ENCODE peak calls at places on chromosomes 12 and 14, in ten cellular contexts. Z is transverse colon; E is retinal pigment epithelial cell; B is B cell; H is ELR; K is NCI-H774; C is AML-193; P is activated CD4-positive, alpha-beta memory T cell treated with anti-CD3 and anti-CD28 coated beads for 36 hours; Q is iPS-NIHi11; G is fibroblast of the conjunctiva. I is an unnamed sample.

GRCh38 chr12:75825686-75826085 is 205.9 kb downstream of the PHLDA1 start:
- DNase-seq in Q (no peak), H (peak; percentile 93), P (no peak), Z (no peak), G (no peak), K (no peak), B (no peak), C (no peak), E (peak; percentile 86), I (no peak)

GRCh38 chr12:120132863-120133385 is 16.4 kb upstream of the RAB35 start:
- DNase-seq in Q (no peak), C (no peak), P (no peak), E (no peak), Z (peak; percentile 33), G (no peak), B (peak; percentile 55), H (no peak), K (no peak), I (peak; percentile 43)

GRCh38 chr14:28765169-28765906 is 1.2 kb upstream of the FOXG1 start:
- DNase-seq in B (no peak), P (no peak), Q (no peak), Z (no peak), C (no peak), K (peak; percentile 55), E (no peak), H (no peak), G (no peak), I (no peak)

GRCh38 chr12:116390656-116391335 is 113.3 kb upstream of the MED13L start:
- DNase-seq in P (no peak), Q (no peak), H (peak; percentile 82), E (no peak), G (no peak), Z (no peak), K (no peak), C (no peak), B (no peak), I (peak; percentile 31)

GRCh38 chr12:34295366-34296142 is 273.3 kb downstream of the ALG10 start:
- DNase-seq in Z (peak; percentile 1), G (no peak), Q (no peak), E (no peak), P (no peak), B (no peak), C (no peak), K (no peak), H (no peak), I (no peak)

GRCh38 chr12:49264466-49264872 is 413 bp upstream of the TUBA1C start:
- DNase-seq in Q (peak; percentile 78), E (no peak), G (no peak), B (peak; percentile 82), H (peak; percentile 70), P (no peak), K (no peak), C (peak; percentile 46), Z (no peak), I (peak; percentile 55)

GRCh38 chr14:72883963-72884362 is 9.9 kb downstream of the DPF3 start:
- DNase-seq in G (no peak), P (peak; percentile 49), H (peak; percentile 79), Q (no peak), K (no peak), B (no peak), E (no peak), C (peak; percentile 75), Z (no peak), I (no peak)

GRCh38 chr14:90398315-90398811 is 1.5 kb downstream of the CALM1 start:
- DNase-seq in B (peak; percentile 67), Z (peak; percentile 56), C (peak; percentile 52), E (no peak), P (peak; percentile 73), K (no peak), H (peak; percentile 51), Q (peak; percentile 41), G (no peak), I (peak; percentile 44)

GRCh38 chr12:82789674-82790073 is 103.0 kb downstream of the TMTC2 start:
- DNase-seq in P (no peak), B (no peak), Z (no peak), K (no peak), Q (no peak), G (no peak), C (no peak), E (no peak), H (no peak), I (no peak)

GRCh38 chr12:25054783-25055144 is 105.9 kb upstream of the BCAT1 start:
- DNase-seq in K (no peak), E (no peak), B (no peak), H (peak; percentile 49), Q (no peak), P (peak; percentile 84), G (no peak), Z (no peak), C (no peak), I (no peak)

GRCh38 chr12:14111230-14111865 is 129.9 kb upstream of the GRIN2B start:
- DNase-seq in B (peak; percentile 55), H (peak; percentile 6), Q (peak; percentile 45), K (no peak), Z (no peak), E (no peak), C (no peak), P (no peak), G (no peak), I (no peak)

GRCh38 chr14:99745307-99745951 is 47.8 kb upstream of the EML1 start:
- DNase-seq in Q (no peak), E (no peak), Z (no peak), K (no peak), H (peak; percentile 87), P (no peak), G (no peak), C (no peak), B (no peak), I (no peak)

GRCh38 chr12:11014234-11014633 is 8.2 kb downstream of the TAS2R19 start:
- DNase-seq in G (no peak), C (no peak), Q (no peak), K (no peak), H (peak; percentile 13), Z (no peak), P (no peak), B (no peak), E (no peak), I (no peak)

GRCh38 chr14:74509587-74510210 is 16.1 kb downstream of the ISCA2 start:
- DNase-seq in K (no peak), E (no peak), B (no peak), Z (no peak), G (no peak), P (no peak), H (no peak), C (no peak), Q (no peak), I (no peak)

GRCh38 chr14:68042591-68043210 is 223.1 kb downstream of the RAD51B start:
- DNase-seq in P (no peak), H (no peak), Z (no peak), C (no peak), Q (no peak), K (no peak), G (peak; percentile 37), B (no peak), E (peak; percentile 91), I (no peak)

GRCh38 chr12:18700254-18700653 is 37.6 kb downstream of the PLCZ1 start:
- DNase-seq in B (no peak), H (peak; percentile 62), P (no peak), K (no peak), E (peak; percentile 32), G (peak; percentile 94), Q (no peak), C (no peak), Z (no peak), I (no peak)

GRCh38 chr14:59358774-59359173 is 106.4 kb downstream of the GPR135 start:
- DNase-seq in E (no peak), C (no peak), Z (peak; percentile 52), G (no peak), K (no peak), P (no peak), B (no peak), H (no peak), Q (no peak), I (no peak)

GRCh38 chr12:93448796-93449195 is 7.0 kb upstream of the UBE2N start:
- DNase-seq in E (no peak), Z (no peak), C (no peak), P (no peak), Q (no peak), H (no peak), B (no peak), K (no peak), G (no peak), I (peak; percentile 81)

GRCh38 chr12:94760786-94761185 is 110.4 kb upstream of the TMCC3 start:
- DNase-seq in Q (no peak), G (no peak), Z (no peak), C (no peak), K (no peak), H (no peak), P (no peak), B (no peak), E (no peak), I (no peak)

GRCh38 chr14:99475179-99475578 is 5.5 kb downstream of the SETD3 start:
- DNase-seq in C (no peak), Z (no peak), E (no peak), Q (no peak), B (no peak), H (no peak), K (no peak), G (peak; percentile 14), P (no peak), I (no peak)

GRCh38 chr12:31944299-31944698 is 14.9 kb upstream of the RESF1 start:
- DNase-seq in G (no peak), C (no peak), Q (no peak), B (no peak), Z (no peak), P (no peak), E (no peak), H (no peak), K (no peak), I (no peak)

I was measured in stomach.